ENCODE peak calls at places on chromosome 3, in four cellular contexts. T is Panc1, M is fibroblast of the aortic adventitia, Y is lung. U is an unnamed sample.

GRCh38 chr3:46236294-46237054 is 5.8 kb upstream of the CCR3 start:
- DNase-seq in T (no peak), M (no peak), Y (no peak), U (no peak)

GRCh38 chr3:158095302-158095997 is 10.8 kb downstream of the SHOX2 start:
- DNase-seq in T (no peak), Y (no peak), M (no peak), U (no peak)

GRCh38 chr3:105997800-105998526 is 129.2 kb upstream of the CBLB start:
- DNase-seq in Y (peak; percentile 29), T (no peak), M (peak; percentile 96), U (peak; percentile 97)

GRCh38 chr3:190427108-190427507 is 22.6 kb downstream of the TMEM207 start:
- DNase-seq in T (no peak), M (no peak), Y (no peak), U (no peak)

GRCh38 chr3:166362698-166363097 is 525.5 kb upstream of the BCHE start:
- DNase-seq in T (no peak), M (no peak), Y (no peak), U (no peak)

GRCh38 chr3:13827256-13827655 is 52.6 kb downstream of the WNT7A start:
- DNase-seq in Y (no peak), M (no peak), T (no peak), U (no peak)

GRCh38 chr3:29718661-29719065 is 437.8 kb downstream of the RBMS3 start:
- DNase-seq in T (no peak), Y (no peak), M (peak; percentile 24), U (peak; percentile 54)

GRCh38 chr3:184694266-184694665 is 17.6 kb downstream of the MAGEF1 start:
- DNase-seq in T (no peak), Y (no peak), M (no peak), U (no peak)

GRCh38 chr3:146503459-146504202 is 34.3 kb upstream of the PLSCR2 start:
- DNase-seq in M (peak; percentile 93), T (peak; percentile 38), Y (no peak), U (peak; percentile 90)

GRCh38 chr3:41888368-41889076 is 73.4 kb downstream of the ULK4 start:
- DNase-seq in T (no peak), Y (no peak), M (no peak), U (no peak)

GRCh38 chr3:12995389-12996180 is 77.6 kb downstream of the IQSEC1 start:
- DNase-seq in T (no peak), M (no peak), Y (no peak), U (no peak)

GRCh38 chr3:4633078-4634004 is 140.2 kb downstream of the ITPR1 start:
- DNase-seq in M (peak; percentile 80), Y (no peak), T (peak; percentile 65), U (peak; percentile 85)

GRCh38 chr3:71916747-71917369 is 131.9 kb upstream of the PROK2 start:
- DNase-seq in T (no peak), Y (no peak), M (peak; percentile 24), U (peak; percentile 21)

GRCh38 chr3:124558898-124559649 is 171.2 kb upstream of the UMPS start:
- DNase-seq in M (peak; percentile 93), Y (peak; percentile 86), T (no peak), U (peak; percentile 97)

GRCh38 chr3:28575100-28575747 is 226.6 kb upstream of the AZI2 start:
- DNase-seq in Y (no peak), M (no peak), T (no peak), U (peak; percentile 1)

GRCh38 chr3:145134738-145135137 is 1026.2 kb downstream of the PLOD2 start:
- DNase-seq in M (no peak), Y (no peak), T (no peak), U (no peak)

GRCh38 chr3:49661281-49661680 is 12.9 kb upstream of the APEH start:
- DNase-seq in T (no peak), M (no peak), Y (no peak), U (no peak)

GRCh38 chr3:48990636-48991421 is 788 bp downstream of the P4HTM start:
- DNase-seq in M (peak; percentile 35), Y (no peak), T (no peak), U (peak; percentile 20)

GRCh38 chr3:78895528-78895927 is 872.3 kb downstream of the ROBO1 start:
- DNase-seq in T (no peak), Y (no peak), M (peak; percentile 49), U (peak; percentile 59)

GRCh38 chr3:155031191-155031590 is 48.9 kb upstream of the MME start:
- DNase-seq in T (no peak), M (peak; percentile 77), Y (no peak), U (peak; percentile 88)

GRCh38 chr3:180063783-180064182 is 27.0 kb upstream of the PEX5L start:
- DNase-seq in M (no peak), Y (no peak), T (no peak), U (no peak)
- TF ChIP-seq CTCF in M (no peak), Y (no peak), T (no peak), U (no peak)

DNA sequence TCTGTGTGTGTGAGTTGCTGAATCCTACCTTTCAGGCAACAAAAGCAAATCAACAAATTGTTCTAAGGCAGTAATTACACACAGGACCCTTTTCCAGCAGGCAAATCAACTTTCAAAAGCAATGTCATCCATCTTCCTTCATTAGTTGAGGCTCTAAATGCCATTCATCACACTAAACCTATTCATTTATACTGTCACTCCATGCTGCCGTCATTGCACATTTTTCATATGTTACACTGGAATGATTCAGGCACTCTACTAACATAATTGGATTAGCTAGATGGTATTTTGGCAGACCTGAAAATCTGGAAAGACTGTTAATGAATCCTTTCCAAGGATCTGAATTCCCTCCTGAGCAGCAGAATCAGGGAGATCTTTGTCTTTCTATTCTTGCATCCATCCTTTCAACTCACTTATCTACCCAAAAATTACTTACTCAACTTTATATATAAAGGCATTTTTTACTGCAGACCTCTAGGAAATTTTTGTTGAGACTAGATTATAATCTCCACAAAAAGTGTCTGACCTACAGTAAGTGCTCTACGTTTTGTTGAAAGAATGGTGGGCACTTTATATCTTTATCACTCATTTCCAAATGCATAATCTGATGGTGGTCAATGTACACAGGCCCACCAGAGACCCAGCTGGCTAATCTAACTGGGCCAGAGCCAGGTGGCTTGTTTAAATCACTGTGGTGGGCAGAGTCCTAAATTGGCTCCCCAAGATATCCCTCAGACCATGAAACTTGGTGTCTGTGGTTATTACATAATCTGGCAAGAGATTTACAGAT is 25.0 kb downstream of the MIX23 start:
- DNase-seq in Y (no peak), T (no peak), M (peak; percentile 7), U (no peak)
- H3K4me3 ChIP-seq in Y (no peak overlapping the region), T (no peak overlapping the region), M (no peak overlapping the region), U (no peak overlapping the region)

GRCh38 chr3:6091262-6091661 is 769.7 kb upstream of the GRM7 start:
- DNase-seq in M (no peak), Y (no peak), T (no peak), U (no peak)

DNA sequence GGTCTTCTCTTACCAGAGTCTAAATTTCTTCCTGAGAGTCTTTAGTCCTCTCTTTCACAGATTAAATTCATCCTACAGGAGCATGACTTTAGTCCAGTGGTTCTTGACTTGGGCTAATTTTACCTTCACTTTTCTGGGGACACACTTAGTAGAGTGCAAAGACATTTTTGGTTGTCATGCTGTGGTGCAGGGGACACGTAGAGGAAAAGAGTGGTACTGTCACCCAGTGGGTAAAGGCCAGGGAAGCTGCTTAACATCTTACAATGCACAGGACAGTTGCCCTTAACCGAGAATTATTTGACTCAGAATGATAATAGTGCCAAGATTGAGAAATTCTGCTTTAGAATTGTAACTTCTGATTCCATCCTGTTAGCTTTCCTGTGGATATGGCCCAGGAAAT is 772.5 kb upstream of the GRM7 start:
- DNase-seq in Y (no peak), M (no peak), T (no peak), U (no peak)
- TF ChIP-seq CTCF in Y (no peak), M (no peak), T (no peak), U (no peak)

GRCh38 chr3:128763967-128764366 is 38.0 kb downstream of the RAB7A start:
- DNase-seq in Y (no peak), M (no peak), T (no peak), U (no peak)
- H3K4me3 ChIP-seq in Y (no peak overlapping the region), M (no peak overlapping the region), T (no peak overlapping the region), U (no peak overlapping the region)

GRCh38 chr3:194141415-194142155 is 5.6 kb downstream of the HES1 start:
- DNase-seq in Y (peak; percentile 88), T (no peak), M (peak; percentile 84), U (peak; percentile 94)
- TF ChIP-seq CTCF in Y (no peak), T (no peak), M (no peak), U (no peak)

GRCh38 chr3:142664819-142665218 is 59.0 kb upstream of the TRPC1 start:
- DNase-seq in T (no peak), M (no peak), Y (no peak), U (no peak)
- H3K4me3 ChIP-seq in T (no peak overlapping the region), M (no peak overlapping the region), Y (no peak overlapping the region), U (no peak overlapping the region)

GRCh38 chr3:133962879-133963278 is 66.8 kb downstream of the SLCO2A1 start:
- DNase-seq in Y (no peak), T (no peak), M (peak; percentile 36), U (peak; percentile 59)
- TF ChIP-seq CTCF in Y (no peak), T (no peak), M (no peak), U (no peak)

GRCh38 chr3:15065550-15066007 is 464 bp upstream of the MRPS25 start:
- DNase-seq in M (no peak), Y (no peak), T (no peak), U (no peak)

GRCh38 chr3:15064835-15065549 is at the start of gene MRPS25:
- DNase-seq in T (peak; percentile 61), Y (peak; percentile 90), M (peak; percentile 88), U (peak; percentile 93)

GRCh38 chr3:15063656-15064286 is 1.3 kb downstream of the MRPS25 start:
- DNase-seq in T (no peak), M (no peak), Y (no peak), U (no peak)

GRCh38 chr3:15064299-15064834 is 748 bp downstream of the MRPS25 start:
- DNase-seq in Y (no peak), T (no peak), M (peak; percentile 32), U (peak; percentile 32)

DNA sequence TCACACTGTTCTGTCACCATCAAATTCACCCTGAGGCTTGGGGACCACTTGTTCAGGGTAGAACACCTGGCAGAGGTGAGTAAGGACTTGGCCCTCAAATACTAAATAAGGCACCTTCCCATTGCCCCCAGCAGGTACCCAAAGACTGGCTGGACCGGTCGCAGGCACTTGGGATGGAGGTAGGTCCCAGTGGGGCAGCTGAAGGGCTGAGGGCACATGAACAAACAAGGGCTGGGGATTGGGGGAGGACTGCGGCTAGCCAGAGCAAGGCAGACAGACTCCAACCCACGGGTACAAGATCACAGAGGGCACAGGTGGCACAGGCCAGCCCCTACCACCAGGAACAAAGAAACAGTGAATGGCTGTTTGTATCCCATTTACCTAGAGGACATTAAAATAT is 1.9 kb downstream of the MRPS25 start:
- DNase-seq in M (no peak), T (no peak), Y (peak; percentile 60), U (no peak)
- H3K4me3 ChIP-seq in M (no peak overlapping the region), T (peak overlapping the region; percentile 8), Y (no peak overlapping the region), U (no peak overlapping the region)